ENCODE peak calls at places on chromosomes 4 and X, in seven cellular contexts. One of them, this sample, is unnamed.

GRCh38 chr4:40202474-40202873 is 5.6 kb downstream of the RHOH start:
- DNase-seq in COR-L47: no peak
- DNase-seq in stimulated activated naive B cell treated with anti-CD40 and anti-IgM and Interleukin-4, amounts not matched to agents 10 μg/mL and 1 μg/mL and 100 μg/mL, for 72 hours: no peak
- DNase-seq in stimulated activated CD8-positive, alpha-beta memory T cell treated with anti-CD3 and anti-CD28 coated beads, Interleukin-4, amount 100 ng/mL, for 24 hours: no peak
- DNase-seq in activated B cell treated with CpG ODN at 0.5 μM for 24 hours: no peak
- DNase-seq in NCI-H1092: no peak
- DNase-seq in fibroblast of mammary gland: no peak
- DNase-seq in this sample: no peak

GRCh38 chrX:119688856-119689455 is 4.0 kb downstream of the SEPTIN6 start:
- DNase-seq in COR-L47: no peak
- DNase-seq in stimulated activated naive B cell treated with anti-CD40 and anti-IgM and Interleukin-4, amounts not matched to agents 10 μg/mL and 1 μg/mL and 100 μg/mL, for 72 hours: no peak
- DNase-seq in stimulated activated CD8-positive, alpha-beta memory T cell treated with anti-CD3 and anti-CD28 coated beads, Interleukin-4, amount 100 ng/mL, for 24 hours: no peak
- DNase-seq in NCI-H1092: no peak
- DNase-seq in activated B cell treated with CpG ODN at 0.5 μM for 24 hours: no peak
- DNase-seq in fibroblast of mammary gland: no peak
- DNase-seq in this sample: no peak

GRCh38 chrX:51461053-51462050 is 35.0 kb downstream of the NUDT11 start:
- DNase-seq in stimulated activated naive B cell treated with anti-CD40 and anti-IgM and Interleukin-4, amounts not matched to agents 10 μg/mL and 1 μg/mL and 100 μg/mL, for 72 hours: no peak
- DNase-seq in NCI-H1092: peak
- DNase-seq in activated B cell treated with CpG ODN at 0.5 μM for 24 hours: no peak
- DNase-seq in fibroblast of mammary gland: peak
- DNase-seq in stimulated activated CD8-positive, alpha-beta memory T cell treated with anti-CD3 and anti-CD28 coated beads, Interleukin-4, amount 100 ng/mL, for 24 hours: no peak
- DNase-seq in COR-L47: no peak
- DNase-seq in this sample: peak

GRCh38 chr4:44671636-44672035 is 6.6 kb upstream of the GUF1 start:
- DNase-seq in COR-L47: no peak
- DNase-seq in fibroblast of mammary gland: no peak
- DNase-seq in stimulated activated naive B cell treated with anti-CD40 and anti-IgM and Interleukin-4, amounts not matched to agents 10 μg/mL and 1 μg/mL and 100 μg/mL, for 72 hours: no peak
- DNase-seq in NCI-H1092: no peak
- DNase-seq in activated B cell treated with CpG ODN at 0.5 μM for 24 hours: no peak
- DNase-seq in stimulated activated CD8-positive, alpha-beta memory T cell treated with anti-CD3 and anti-CD28 coated beads, Interleukin-4, amount 100 ng/mL, for 24 hours: no peak
- DNase-seq in this sample: no peak

GRCh38 chrX:54978448-54978847 is 15.5 kb downstream of the PFKFB1 start:
- DNase-seq in activated B cell treated with CpG ODN at 0.5 μM for 24 hours: no peak
- DNase-seq in COR-L47: no peak
- DNase-seq in NCI-H1092: no peak
- DNase-seq in stimulated activated naive B cell treated with anti-CD40 and anti-IgM and Interleukin-4, amounts not matched to agents 10 μg/mL and 1 μg/mL and 100 μg/mL, for 72 hours: no peak
- DNase-seq in stimulated activated CD8-positive, alpha-beta memory T cell treated with anti-CD3 and anti-CD28 coated beads, Interleukin-4, amount 100 ng/mL, for 24 hours: no peak
- DNase-seq in fibroblast of mammary gland: peak
- DNase-seq in this sample: no peak

GRCh38 chrX:153321381-153322105 is at the start of gene PNMA6F:
- DNase-seq in NCI-H1092: no peak
- DNase-seq in stimulated activated CD8-positive, alpha-beta memory T cell treated with anti-CD3 and anti-CD28 coated beads, Interleukin-4, amount 100 ng/mL, for 24 hours: no peak
- DNase-seq in activated B cell treated with CpG ODN at 0.5 μM for 24 hours: no peak
- DNase-seq in stimulated activated naive B cell treated with anti-CD40 and anti-IgM and Interleukin-4, amounts not matched to agents 10 μg/mL and 1 μg/mL and 100 μg/mL, for 72 hours: no peak
- DNase-seq in fibroblast of mammary gland: no peak
- DNase-seq in COR-L47: no peak
- DNase-seq in this sample: no peak

GRCh38 chr4:150683775-150684350 is 101.9 kb downstream of the MAB21L2 start:
- DNase-seq in stimulated activated naive B cell treated with anti-CD40 and anti-IgM and Interleukin-4, amounts not matched to agents 10 μg/mL and 1 μg/mL and 100 μg/mL, for 72 hours: no peak
- DNase-seq in NCI-H1092: no peak
- DNase-seq in fibroblast of mammary gland: no peak
- DNase-seq in COR-L47: no peak
- DNase-seq in activated B cell treated with CpG ODN at 0.5 μM for 24 hours: no peak
- DNase-seq in stimulated activated CD8-positive, alpha-beta memory T cell treated with anti-CD3 and anti-CD28 coated beads, Interleukin-4, amount 100 ng/mL, for 24 hours: no peak
- DNase-seq in this sample: no peak

GRCh38 chr4:76023381-76023780 is at the start of gene CXCL10:
- DNase-seq in activated B cell treated with CpG ODN at 0.5 μM for 24 hours: no peak
- DNase-seq in COR-L47: no peak
- DNase-seq in stimulated activated CD8-positive, alpha-beta memory T cell treated with anti-CD3 and anti-CD28 coated beads, Interleukin-4, amount 100 ng/mL, for 24 hours: no peak
- DNase-seq in fibroblast of mammary gland: no peak
- DNase-seq in stimulated activated naive B cell treated with anti-CD40 and anti-IgM and Interleukin-4, amounts not matched to agents 10 μg/mL and 1 μg/mL and 100 μg/mL, for 72 hours: no peak
- DNase-seq in NCI-H1092: no peak
- DNase-seq in this sample: no peak

GRCh38 chr4:95637047-95637600 is 88.4 kb upstream of the UNC5C start:
- DNase-seq in NCI-H1092: no peak
- DNase-seq in COR-L47: no peak
- DNase-seq in stimulated activated CD8-positive, alpha-beta memory T cell treated with anti-CD3 and anti-CD28 coated beads, Interleukin-4, amount 100 ng/mL, for 24 hours: no peak
- DNase-seq in activated B cell treated with CpG ODN at 0.5 μM for 24 hours: no peak
- DNase-seq in fibroblast of mammary gland: peak
- DNase-seq in stimulated activated naive B cell treated with anti-CD40 and anti-IgM and Interleukin-4, amounts not matched to agents 10 μg/mL and 1 μg/mL and 100 μg/mL, for 72 hours: no peak
- DNase-seq in this sample: peak

GRCh38 chrX:22689290-22689689 is 310.5 kb upstream of the DDX53 start:
- DNase-seq in stimulated activated CD8-positive, alpha-beta memory T cell treated with anti-CD3 and anti-CD28 coated beads, Interleukin-4, amount 100 ng/mL, for 24 hours: no peak
- DNase-seq in activated B cell treated with CpG ODN at 0.5 μM for 24 hours: no peak
- DNase-seq in fibroblast of mammary gland: peak
- DNase-seq in COR-L47: no peak
- DNase-seq in NCI-H1092: no peak
- DNase-seq in stimulated activated naive B cell treated with anti-CD40 and anti-IgM and Interleukin-4, amounts not matched to agents 10 μg/mL and 1 μg/mL and 100 μg/mL, for 72 hours: no peak
- DNase-seq in this sample: no peak

GRCh38 chr4:115113382-115114106 is at the start of gene NDST4:
- DNase-seq in activated B cell treated with CpG ODN at 0.5 μM for 24 hours: no peak
- DNase-seq in COR-L47: peak
- DNase-seq in NCI-H1092: peak
- DNase-seq in stimulated activated CD8-positive, alpha-beta memory T cell treated with anti-CD3 and anti-CD28 coated beads, Interleukin-4, amount 100 ng/mL, for 24 hours: no peak
- DNase-seq in stimulated activated naive B cell treated with anti-CD40 and anti-IgM and Interleukin-4, amounts not matched to agents 10 μg/mL and 1 μg/mL and 100 μg/mL, for 72 hours: no peak
- DNase-seq in fibroblast of mammary gland: peak
- DNase-seq in this sample: no peak

GRCh38 chrX:28552322-28552721 is 34.9 kb upstream of the IL1RAPL1 start:
- DNase-seq in activated B cell treated with CpG ODN at 0.5 μM for 24 hours: no peak
- DNase-seq in NCI-H1092: no peak
- DNase-seq in stimulated activated CD8-positive, alpha-beta memory T cell treated with anti-CD3 and anti-CD28 coated beads, Interleukin-4, amount 100 ng/mL, for 24 hours: no peak
- DNase-seq in COR-L47: no peak
- DNase-seq in stimulated activated naive B cell treated with anti-CD40 and anti-IgM and Interleukin-4, amounts not matched to agents 10 μg/mL and 1 μg/mL and 100 μg/mL, for 72 hours: no peak
- DNase-seq in fibroblast of mammary gland: peak
- DNase-seq in this sample: peak

GRCh38 chrX:54530358-54530900 is 410 bp downstream of the GNL3L start:
- DNase-seq in fibroblast of mammary gland: no peak
- DNase-seq in stimulated activated CD8-positive, alpha-beta memory T cell treated with anti-CD3 and anti-CD28 coated beads, Interleukin-4, amount 100 ng/mL, for 24 hours: no peak
- DNase-seq in activated B cell treated with CpG ODN at 0.5 μM for 24 hours: no peak
- DNase-seq in stimulated activated naive B cell treated with anti-CD40 and anti-IgM and Interleukin-4, amounts not matched to agents 10 μg/mL and 1 μg/mL and 100 μg/mL, for 72 hours: no peak
- DNase-seq in NCI-H1092: no peak
- DNase-seq in COR-L47: no peak
- DNase-seq in this sample: no peak

GRCh38 chr4:136103616-136104015 is 1428.7 kb downstream of the PCDH18 start:
- DNase-seq in stimulated activated naive B cell treated with anti-CD40 and anti-IgM and Interleukin-4, amounts not matched to agents 10 μg/mL and 1 μg/mL and 100 μg/mL, for 72 hours: no peak
- DNase-seq in fibroblast of mammary gland: no peak
- DNase-seq in stimulated activated CD8-positive, alpha-beta memory T cell treated with anti-CD3 and anti-CD28 coated beads, Interleukin-4, amount 100 ng/mL, for 24 hours: no peak
- DNase-seq in COR-L47: no peak
- DNase-seq in NCI-H1092: no peak
- DNase-seq in activated B cell treated with CpG ODN at 0.5 μM for 24 hours: no peak
- DNase-seq in this sample: no peak

GRCh38 chrX:134144231-134144630 is 92.8 kb upstream of the CCDC160 start:
- DNase-seq in NCI-H1092: no peak
- DNase-seq in stimulated activated CD8-positive, alpha-beta memory T cell treated with anti-CD3 and anti-CD28 coated beads, Interleukin-4, amount 100 ng/mL, for 24 hours: no peak
- DNase-seq in fibroblast of mammary gland: peak
- DNase-seq in activated B cell treated with CpG ODN at 0.5 μM for 24 hours: no peak
- DNase-seq in COR-L47: no peak
- DNase-seq in stimulated activated naive B cell treated with anti-CD40 and anti-IgM and Interleukin-4, amounts not matched to agents 10 μg/mL and 1 μg/mL and 100 μg/mL, for 72 hours: peak
- DNase-seq in this sample: peak

GRCh38 chr4:3250956-3251690 is 2.2 kb downstream of the MSANTD1 start:
- DNase-seq in stimulated activated naive B cell treated with anti-CD40 and anti-IgM and Interleukin-4, amounts not matched to agents 10 μg/mL and 1 μg/mL and 100 μg/mL, for 72 hours: no peak
- DNase-seq in stimulated activated CD8-positive, alpha-beta memory T cell treated with anti-CD3 and anti-CD28 coated beads, Interleukin-4, amount 100 ng/mL, for 24 hours: no peak
- DNase-seq in NCI-H1092: peak
- DNase-seq in COR-L47: no peak
- DNase-seq in fibroblast of mammary gland: no peak
- DNase-seq in activated B cell treated with CpG ODN at 0.5 μM for 24 hours: no peak
- DNase-seq in this sample: no peak

GRCh38 chr4:182297659-182298058 is 54.5 kb downstream of the TENM3 start:
- DNase-seq in stimulated activated CD8-positive, alpha-beta memory T cell treated with anti-CD3 and anti-CD28 coated beads, Interleukin-4, amount 100 ng/mL, for 24 hours: no peak
- DNase-seq in fibroblast of mammary gland: peak
- DNase-seq in COR-L47: no peak
- DNase-seq in NCI-H1092: no peak
- DNase-seq in activated B cell treated with CpG ODN at 0.5 μM for 24 hours: no peak
- DNase-seq in stimulated activated naive B cell treated with anti-CD40 and anti-IgM and Interleukin-4, amounts not matched to agents 10 μg/mL and 1 μg/mL and 100 μg/mL, for 72 hours: no peak
- DNase-seq in this sample: no peak

GRCh38 chrX:71618303-71618721 is at the start of gene CXCR3:
- DNase-seq in stimulated activated CD8-positive, alpha-beta memory T cell treated with anti-CD3 and anti-CD28 coated beads, Interleukin-4, amount 100 ng/mL, for 24 hours: peak
- DNase-seq in COR-L47: no peak
- DNase-seq in activated B cell treated with CpG ODN at 0.5 μM for 24 hours: peak
- DNase-seq in stimulated activated naive B cell treated with anti-CD40 and anti-IgM and Interleukin-4, amounts not matched to agents 10 μg/mL and 1 μg/mL and 100 μg/mL, for 72 hours: peak
- DNase-seq in fibroblast of mammary gland: no peak
- DNase-seq in NCI-H1092: no peak
- DNase-seq in this sample: no peak

GRCh38 chr4:75769044-75769443 is 44.7 kb downstream of the USO1 start:
- DNase-seq in COR-L47: no peak
- DNase-seq in stimulated activated naive B cell treated with anti-CD40 and anti-IgM and Interleukin-4, amounts not matched to agents 10 μg/mL and 1 μg/mL and 100 μg/mL, for 72 hours: no peak
- DNase-seq in stimulated activated CD8-positive, alpha-beta memory T cell treated with anti-CD3 and anti-CD28 coated beads, Interleukin-4, amount 100 ng/mL, for 24 hours: no peak
- DNase-seq in NCI-H1092: no peak
- DNase-seq in fibroblast of mammary gland: peak
- DNase-seq in activated B cell treated with CpG ODN at 0.5 μM for 24 hours: no peak
- DNase-seq in this sample: no peak

GRCh38 chrX:112259375-112259774 is 176.8 kb upstream of the TRPC5 start:
- DNase-seq in COR-L47: no peak
- DNase-seq in stimulated activated CD8-positive, alpha-beta memory T cell treated with anti-CD3 and anti-CD28 coated beads, Interleukin-4, amount 100 ng/mL, for 24 hours: no peak
- DNase-seq in fibroblast of mammary gland: no peak
- DNase-seq in stimulated activated naive B cell treated with anti-CD40 and anti-IgM and Interleukin-4, amounts not matched to agents 10 μg/mL and 1 μg/mL and 100 μg/mL, for 72 hours: no peak
- DNase-seq in NCI-H1092: no peak
- DNase-seq in activated B cell treated with CpG ODN at 0.5 μM for 24 hours: no peak
- DNase-seq in this sample: peak

GRCh38 chrX:142483965-142484364 is 278.9 kb upstream of the MAGEC2 start:
- DNase-seq in activated B cell treated with CpG ODN at 0.5 μM for 24 hours: no peak
- DNase-seq in stimulated activated CD8-positive, alpha-beta memory T cell treated with anti-CD3 and anti-CD28 coated beads, Interleukin-4, amount 100 ng/mL, for 24 hours: no peak
- DNase-seq in NCI-H1092: no peak
- DNase-seq in stimulated activated naive B cell treated with anti-CD40 and anti-IgM and Interleukin-4, amounts not matched to agents 10 μg/mL and 1 μg/mL and 100 μg/mL, for 72 hours: no peak
- DNase-seq in COR-L47: peak
- DNase-seq in fibroblast of mammary gland: no peak
- DNase-seq in this sample: no peak

GRCh38 chrX:120029354-120029753 is 48.1 kb downstream of the RHOXF2B start:
- DNase-seq in fibroblast of mammary gland: no peak
- DNase-seq in NCI-H1092: no peak
- DNase-seq in stimulated activated CD8-positive, alpha-beta memory T cell treated with anti-CD3 and anti-CD28 coated beads, Interleukin-4, amount 100 ng/mL, for 24 hours: no peak
- DNase-seq in COR-L47: no peak
- DNase-seq in stimulated activated naive B cell treated with anti-CD40 and anti-IgM and Interleukin-4, amounts not matched to agents 10 μg/mL and 1 μg/mL and 100 μg/mL, for 72 hours: no peak
- DNase-seq in activated B cell treated with CpG ODN at 0.5 μM for 24 hours: no peak
- DNase-seq in this sample: no peak

GRCh38 chr4:101155368-101155767 is 192.0 kb downstream of the PPP3CA start:
- DNase-seq in activated B cell treated with CpG ODN at 0.5 μM for 24 hours: no peak
- DNase-seq in NCI-H1092: no peak
- DNase-seq in COR-L47: no peak
- DNase-seq in stimulated activated naive B cell treated with anti-CD40 and anti-IgM and Interleukin-4, amounts not matched to agents 10 μg/mL and 1 μg/mL and 100 μg/mL, for 72 hours: no peak
- DNase-seq in stimulated activated CD8-positive, alpha-beta memory T cell treated with anti-CD3 and anti-CD28 coated beads, Interleukin-4, amount 100 ng/mL, for 24 hours: no peak
- DNase-seq in fibroblast of mammary gland: peak
- DNase-seq in this sample: peak

GRCh38 chr4:156377036-156377700 is 423.5 kb upstream of the CTSO start:
- DNase-seq in fibroblast of mammary gland: peak
- DNase-seq in NCI-H1092: no peak
- DNase-seq in activated B cell treated with CpG ODN at 0.5 μM for 24 hours: no peak
- DNase-seq in stimulated activated CD8-positive, alpha-beta memory T cell treated with anti-CD3 and anti-CD28 coated beads, Interleukin-4, amount 100 ng/mL, for 24 hours: no peak
- DNase-seq in COR-L47: no peak
- DNase-seq in stimulated activated naive B cell treated with anti-CD40 and anti-IgM and Interleukin-4, amounts not matched to agents 10 μg/mL and 1 μg/mL and 100 μg/mL, for 72 hours: no peak
- DNase-seq in this sample: peak

GRCh38 chr4:119040711-119041185 is 94.9 kb upstream of the MYOZ2 start:
- DNase-seq in fibroblast of mammary gland: peak
- DNase-seq in COR-L47: no peak
- DNase-seq in stimulated activated CD8-positive, alpha-beta memory T cell treated with anti-CD3 and anti-CD28 coated beads, Interleukin-4, amount 100 ng/mL, for 24 hours: no peak
- DNase-seq in stimulated activated naive B cell treated with anti-CD40 and anti-IgM and Interleukin-4, amounts not matched to agents 10 μg/mL and 1 μg/mL and 100 μg/mL, for 72 hours: no peak
- DNase-seq in NCI-H1092: no peak
- DNase-seq in activated B cell treated with CpG ODN at 0.5 μM for 24 hours: no peak
- DNase-seq in this sample: peak

GRCh38 chr4:155433636-155434360 is 57.0 kb upstream of the MAP9 start:
- DNase-seq in activated B cell treated with CpG ODN at 0.5 μM for 24 hours: no peak
- DNase-seq in NCI-H1092: no peak
- DNase-seq in fibroblast of mammary gland: peak
- DNase-seq in stimulated activated naive B cell treated with anti-CD40 and anti-IgM and Interleukin-4, amounts not matched to agents 10 μg/mL and 1 μg/mL and 100 μg/mL, for 72 hours: no peak
- DNase-seq in COR-L47: no peak
- DNase-seq in stimulated activated CD8-positive, alpha-beta memory T cell treated with anti-CD3 and anti-CD28 coated beads, Interleukin-4, amount 100 ng/mL, for 24 hours: no peak
- DNase-seq in this sample: peak

GRCh38 chr4:73257242-73257994 is 1.2 kb downstream of the ANKRD17 start:
- DNase-seq in activated B cell treated with CpG ODN at 0.5 μM for 24 hours: no peak
- DNase-seq in stimulated activated naive B cell treated with anti-CD40 and anti-IgM and Interleukin-4, amounts not matched to agents 10 μg/mL and 1 μg/mL and 100 μg/mL, for 72 hours: peak
- DNase-seq in COR-L47: peak
- DNase-seq in NCI-H1092: peak
- DNase-seq in stimulated activated CD8-positive, alpha-beta memory T cell treated with anti-CD3 and anti-CD28 coated beads, Interleukin-4, amount 100 ng/mL, for 24 hours: peak
- DNase-seq in fibroblast of mammary gland: peak
- DNase-seq in this sample: peak

GRCh38 chrX:56783450-56783831 is 54.4 kb downstream of the NBDY start:
- DNase-seq in stimulated activated CD8-positive, alpha-beta memory T cell treated with anti-CD3 and anti-CD28 coated beads, Interleukin-4, amount 100 ng/mL, for 24 hours: peak
- DNase-seq in activated B cell treated with CpG ODN at 0.5 μM for 24 hours: no peak
- DNase-seq in fibroblast of mammary gland: peak
- DNase-seq in NCI-H1092: no peak
- DNase-seq in stimulated activated naive B cell treated with anti-CD40 and anti-IgM and Interleukin-4, amounts not matched to agents 10 μg/mL and 1 μg/mL and 100 μg/mL, for 72 hours: peak
- DNase-seq in COR-L47: no peak
- DNase-seq in this sample: peak

GRCh38 chr4:102478186-102478585 is 23.0 kb upstream of the NFKB1 start:
- DNase-seq in fibroblast of mammary gland: no peak
- DNase-seq in stimulated activated naive B cell treated with anti-CD40 and anti-IgM and Interleukin-4, amounts not matched to agents 10 μg/mL and 1 μg/mL and 100 μg/mL, for 72 hours: no peak
- DNase-seq in stimulated activated CD8-positive, alpha-beta memory T cell treated with anti-CD3 and anti-CD28 coated beads, Interleukin-4, amount 100 ng/mL, for 24 hours: no peak
- DNase-seq in COR-L47: no peak
- DNase-seq in activated B cell treated with CpG ODN at 0.5 μM for 24 hours: no peak
- DNase-seq in NCI-H1092: no peak
- DNase-seq in this sample: no peak

GRCh38 chr4:90121961-90122748 is 5.0 kb upstream of the CCSER1 start:
- DNase-seq in COR-L47: no peak
- DNase-seq in fibroblast of mammary gland: no peak
- DNase-seq in stimulated activated naive B cell treated with anti-CD40 and anti-IgM and Interleukin-4, amounts not matched to agents 10 μg/mL and 1 μg/mL and 100 μg/mL, for 72 hours: no peak
- DNase-seq in stimulated activated CD8-positive, alpha-beta memory T cell treated with anti-CD3 and anti-CD28 coated beads, Interleukin-4, amount 100 ng/mL, for 24 hours: no peak
- DNase-seq in activated B cell treated with CpG ODN at 0.5 μM for 24 hours: no peak
- DNase-seq in NCI-H1092: no peak
- DNase-seq in this sample: peak

GRCh38 chrX:118975831-118976598 is 1.6 kb downstream of the LONRF3 start:
- DNase-seq in stimulated activated naive B cell treated with anti-CD40 and anti-IgM and Interleukin-4, amounts not matched to agents 10 μg/mL and 1 μg/mL and 100 μg/mL, for 72 hours: peak
- DNase-seq in NCI-H1092: no peak
- DNase-seq in fibroblast of mammary gland: peak
- DNase-seq in stimulated activated CD8-positive, alpha-beta memory T cell treated with anti-CD3 and anti-CD28 coated beads, Interleukin-4, amount 100 ng/mL, for 24 hours: peak
- DNase-seq in COR-L47: peak
- DNase-seq in activated B cell treated with CpG ODN at 0.5 μM for 24 hours: peak
- DNase-seq in this sample: peak

GRCh38 chrX:53312946-53313745 is 31.8 kb upstream of the IQSEC2 start:
- DNase-seq in stimulated activated CD8-positive, alpha-beta memory T cell treated with anti-CD3 and anti-CD28 coated beads, Interleukin-4, amount 100 ng/mL, for 24 hours: peak
- DNase-seq in activated B cell treated with CpG ODN at 0.5 μM for 24 hours: peak
- DNase-seq in COR-L47: peak
- DNase-seq in fibroblast of mammary gland: peak
- DNase-seq in NCI-H1092: peak
- DNase-seq in stimulated activated naive B cell treated with anti-CD40 and anti-IgM and Interleukin-4, amounts not matched to agents 10 μg/mL and 1 μg/mL and 100 μg/mL, for 72 hours: peak
- DNase-seq in this sample: peak

GRCh38 chr4:22897520-22898108 is 204.9 kb downstream of the GBA3 start:
- DNase-seq in activated B cell treated with CpG ODN at 0.5 μM for 24 hours: no peak
- DNase-seq in COR-L47: peak
- DNase-seq in stimulated activated naive B cell treated with anti-CD40 and anti-IgM and Interleukin-4, amounts not matched to agents 10 μg/mL and 1 μg/mL and 100 μg/mL, for 72 hours: no peak
- DNase-seq in NCI-H1092: peak
- DNase-seq in stimulated activated CD8-positive, alpha-beta memory T cell treated with anti-CD3 and anti-CD28 coated beads, Interleukin-4, amount 100 ng/mL, for 24 hours: no peak
- DNase-seq in fibroblast of mammary gland: peak
- DNase-seq in this sample: no peak

GRCh38 chr4:183576701-183577100 is 71.8 kb downstream of the ING2 start:
- DNase-seq in fibroblast of mammary gland: no peak
- DNase-seq in stimulated activated CD8-positive, alpha-beta memory T cell treated with anti-CD3 and anti-CD28 coated beads, Interleukin-4, amount 100 ng/mL, for 24 hours: no peak
- DNase-seq in COR-L47: no peak
- DNase-seq in NCI-H1092: no peak
- DNase-seq in stimulated activated naive B cell treated with anti-CD40 and anti-IgM and Interleukin-4, amounts not matched to agents 10 μg/mL and 1 μg/mL and 100 μg/mL, for 72 hours: no peak
- DNase-seq in activated B cell treated with CpG ODN at 0.5 μM for 24 hours: no peak
- DNase-seq in this sample: no peak

GRCh38 chrX:85109235-85109634 is 105.6 kb downstream of the APOOL start:
- DNase-seq in NCI-H1092: no peak
- DNase-seq in stimulated activated CD8-positive, alpha-beta memory T cell treated with anti-CD3 and anti-CD28 coated beads, Interleukin-4, amount 100 ng/mL, for 24 hours: no peak
- DNase-seq in fibroblast of mammary gland: peak
- DNase-seq in stimulated activated naive B cell treated with anti-CD40 and anti-IgM and Interleukin-4, amounts not matched to agents 10 μg/mL and 1 μg/mL and 100 μg/mL, for 72 hours: no peak
- DNase-seq in activated B cell treated with CpG ODN at 0.5 μM for 24 hours: no peak
- DNase-seq in COR-L47: no peak
- DNase-seq in this sample: peak

GRCh38 chr4:5925419-5926187 is 32.7 kb upstream of the CRMP1 start:
- DNase-seq in stimulated activated CD8-positive, alpha-beta memory T cell treated with anti-CD3 and anti-CD28 coated beads, Interleukin-4, amount 100 ng/mL, for 24 hours: no peak
- DNase-seq in activated B cell treated with CpG ODN at 0.5 μM for 24 hours: no peak
- DNase-seq in stimulated activated naive B cell treated with anti-CD40 and anti-IgM and Interleukin-4, amounts not matched to agents 10 μg/mL and 1 μg/mL and 100 μg/mL, for 72 hours: no peak
- DNase-seq in NCI-H1092: no peak
- DNase-seq in fibroblast of mammary gland: no peak
- DNase-seq in COR-L47: no peak
- DNase-seq in this sample: no peak

GRCh38 chrX:153764786-153765137 is 713 bp downstream of the PLXNB3 start:
- DNase-seq in COR-L47: no peak
- DNase-seq in activated B cell treated with CpG ODN at 0.5 μM for 24 hours: no peak
- DNase-seq in stimulated activated CD8-positive, alpha-beta memory T cell treated with anti-CD3 and anti-CD28 coated beads, Interleukin-4, amount 100 ng/mL, for 24 hours: no peak
- DNase-seq in NCI-H1092: no peak
- DNase-seq in stimulated activated naive B cell treated with anti-CD40 and anti-IgM and Interleukin-4, amounts not matched to agents 10 μg/mL and 1 μg/mL and 100 μg/mL, for 72 hours: no peak
- DNase-seq in fibroblast of mammary gland: no peak
- DNase-seq in this sample: no peak

GRCh38 chr4:82809614-82810013 is 11.0 kb upstream of the SCD5 start:
- DNase-seq in stimulated activated naive B cell treated with anti-CD40 and anti-IgM and Interleukin-4, amounts not matched to agents 10 μg/mL and 1 μg/mL and 100 μg/mL, for 72 hours: no peak
- DNase-seq in COR-L47: no peak
- DNase-seq in fibroblast of mammary gland: no peak
- DNase-seq in stimulated activated CD8-positive, alpha-beta memory T cell treated with anti-CD3 and anti-CD28 coated beads, Interleukin-4, amount 100 ng/mL, for 24 hours: no peak
- DNase-seq in activated B cell treated with CpG ODN at 0.5 μM for 24 hours: no peak
- DNase-seq in NCI-H1092: no peak
- DNase-seq in this sample: no peak

This sample was measured in trophoblast cell.